ENCODE peak calls at places on chromosomes 2 and 18, in seven cellular contexts. Q, P, O, B, M, D and R are unnamed samples.

GRCh38 chr2:24833821-24834732 is 40.9 kb downstream of the CENPO start:
- DNase-seq in P (no peak), O (no peak), D (no peak), M (no peak), B (no peak), Q (no peak), R (no peak)

GRCh38 chr2:25424426-25425028 is 82.8 kb upstream of the DNMT3A start:
- DNase-seq in P (no peak), O (no peak), B (no peak), Q (no peak), M (no peak), D (no peak), R (no peak)

GRCh38 chr2:7857904-7858303 is 824.0 kb upstream of the ID2 start:
- DNase-seq in Q (no peak), M (no peak), B (peak), D (no peak), P (no peak), O (no peak), R (no peak)

GRCh38 chr2:113084249-113085000 is 16.7 kb downstream of the IL1F10 start:
- DNase-seq in O (no peak), B (no peak), M (peak), D (no peak), Q (no peak), P (no peak), R (no peak)

GRCh38 chr18:76491801-76492668 is 3.0 kb downstream of the ZNF516 start:
- DNase-seq in D (no peak), Q (no peak), P (no peak), M (peak), B (peak), O (peak), R (no peak)

GRCh38 chr2:118254117-118254516 is 165.8 kb downstream of the INSIG2 start:
- DNase-seq in M (no peak), B (no peak), P (no peak), D (no peak), O (no peak), Q (no peak), R (no peak)

GRCh38 chr2:30705711-30706533 is 101.3 kb downstream of the CAPN13 start:
- DNase-seq in Q (no peak), B (no peak), D (no peak), P (no peak), M (no peak), O (peak), R (no peak)

GRCh38 chr2:15965564-15966019 is 25.2 kb downstream of the MYCN start:
- DNase-seq in O (peak), Q (peak), B (no peak), P (peak), D (peak), M (no peak), R (no peak)

GRCh38 chr2:154952346-154953010 is 254.0 kb downstream of the KCNJ3 start:
- DNase-seq in P (no peak), M (no peak), D (no peak), O (no peak), Q (no peak), B (no peak), R (no peak)